ENCODE peak calls at places on chromosomes 7 and 10, in seven cellular contexts. One of them, this sample, is unnamed.
A peak's percentile ranks its signal among the peaks of the same experiment; 100 is the strongest.

GRCh38 chr10:33005322-33006282 is 47.6 kb upstream of the ITGB1 start:
- DNase-seq in BJ: peak; percentile 86
- DNase-seq in A673: peak; percentile 85
- DNase-seq in AG10803: peak; percentile 97
- DNase-seq in foreskin fibroblast: peak; percentile 98
- DNase-seq in MM.1S: no peak
- DNase-seq in ovary: peak; percentile 76
- DNase-seq in this sample: peak; percentile 99

GRCh38 chr10:33381897-33382578 is 47.6 kb upstream of the NRP1 start:
- DNase-seq in foreskin fibroblast: peak; percentile 98
- DNase-seq in MM.1S: no peak
- DNase-seq in AG10803: peak; percentile 100
- DNase-seq in ovary: no peak
- DNase-seq in BJ: peak; percentile 99
- DNase-seq in A673: no peak
- DNase-seq in this sample: peak; percentile 80

GRCh38 chr7:27167170-27167505 is 1.8 kb upstream of the HOXA9 start:
- DNase-seq in foreskin fibroblast: peak; percentile 87
- DNase-seq in BJ: no peak
- DNase-seq in AG10803: peak; percentile 87
- DNase-seq in MM.1S: no peak
- DNase-seq in ovary: no peak
- DNase-seq in A673: no peak
- DNase-seq in this sample: no peak

GRCh38 chr10:97508342-97508741 is 9.6 kb downstream of the UBTD1 start:
- DNase-seq in ovary: no peak
- DNase-seq in foreskin fibroblast: peak; percentile 80
- DNase-seq in BJ: no peak
- DNase-seq in A673: no peak
- DNase-seq in MM.1S: no peak
- DNase-seq in AG10803: peak; percentile 54
- DNase-seq in this sample: peak; percentile 74

GRCh38 chr7:31550432-31550831 is 36.5 kb downstream of the ITPRID1 start:
- DNase-seq in BJ: no peak
- DNase-seq in foreskin fibroblast: no peak
- DNase-seq in ovary: no peak
- DNase-seq in A673: no peak
- DNase-seq in AG10803: no peak
- DNase-seq in MM.1S: no peak
- DNase-seq in this sample: no peak

GRCh38 chr7:55239406-55239805 is 125.7 kb upstream of the LANCL2 start:
- DNase-seq in foreskin fibroblast: no peak
- DNase-seq in AG10803: no peak
- DNase-seq in ovary: no peak
- DNase-seq in A673: no peak
- DNase-seq in MM.1S: no peak
- DNase-seq in BJ: no peak
- DNase-seq in this sample: no peak

GRCh38 chr10:70693619-70694286 is 21.4 kb downstream of the ADAMTS14 start:
- DNase-seq in A673: no peak
- DNase-seq in MM.1S: no peak
- DNase-seq in AG10803: peak; percentile 99
- DNase-seq in foreskin fibroblast: peak; percentile 98
- DNase-seq in ovary: no peak
- DNase-seq in BJ: peak; percentile 89
- DNase-seq in this sample: peak; percentile 72

GRCh38 chr10:124748953-124749645 is 4.9 kb upstream of the FAM53B start:
- DNase-seq in ovary: no peak
- DNase-seq in AG10803: no peak
- DNase-seq in MM.1S: peak; percentile 53
- DNase-seq in A673: no peak
- DNase-seq in foreskin fibroblast: no peak
- DNase-seq in BJ: no peak
- DNase-seq in this sample: no peak

GRCh38 chr7:44678468-44679179 is 70.0 kb upstream of the ZMIZ2 start:
- DNase-seq in ovary: no peak
- DNase-seq in foreskin fibroblast: peak; percentile 88
- DNase-seq in BJ: peak; percentile 66
- DNase-seq in MM.1S: no peak
- DNase-seq in AG10803: peak; percentile 95
- DNase-seq in A673: no peak
- DNase-seq in this sample: peak; percentile 84

GRCh38 chr7:87317691-87318245 is 27.7 kb upstream of the CROT start:
- DNase-seq in BJ: no peak
- DNase-seq in MM.1S: no peak
- DNase-seq in A673: no peak
- DNase-seq in AG10803: no peak
- DNase-seq in foreskin fibroblast: no peak
- DNase-seq in ovary: no peak
- DNase-seq in this sample: no peak

GRCh38 chr10:44993226-44993921 is 7.3 kb upstream of the ZNF22 start:
- DNase-seq in AG10803: no peak
- DNase-seq in ovary: peak; percentile 37
- DNase-seq in BJ: no peak
- DNase-seq in MM.1S: no peak
- DNase-seq in A673: no peak
- DNase-seq in foreskin fibroblast: no peak
- DNase-seq in this sample: no peak

GRCh38 chr7:67267914-67268313 is 271.3 kb downstream of the TYW1 start:
- DNase-seq in ovary: no peak
- DNase-seq in foreskin fibroblast: no peak
- DNase-seq in MM.1S: no peak
- DNase-seq in A673: no peak
- DNase-seq in BJ: no peak
- DNase-seq in AG10803: no peak
- DNase-seq in this sample: no peak

GRCh38 chr10:126170367-126170766 is 217.9 kb downstream of the ADAM12 start:
- DNase-seq in BJ: no peak
- DNase-seq in ovary: no peak
- DNase-seq in AG10803: no peak
- DNase-seq in foreskin fibroblast: no peak
- DNase-seq in MM.1S: no peak
- DNase-seq in A673: no peak
- DNase-seq in this sample: no peak

GRCh38 chr7:134470864-134471263 is 12.0 kb upstream of the AKR1B1 start:
- DNase-seq in BJ: no peak
- DNase-seq in A673: no peak
- DNase-seq in foreskin fibroblast: peak; percentile 77
- DNase-seq in AG10803: peak; percentile 47
- DNase-seq in ovary: no peak
- DNase-seq in MM.1S: no peak
- DNase-seq in this sample: peak; percentile 35

GRCh38 chr7:38411404-38411803 is 138.0 kb upstream of the TARP start:
- DNase-seq in MM.1S: peak; percentile 30
- DNase-seq in AG10803: peak; percentile 2
- DNase-seq in A673: peak; percentile 51
- DNase-seq in ovary: no peak
- DNase-seq in BJ: no peak
- DNase-seq in foreskin fibroblast: peak; percentile 9
- DNase-seq in this sample: peak; percentile 12

GRCh38 chr7:102410123-102410522 is 14.0 kb downstream of the PRKRIP1 start:
- DNase-seq in BJ: no peak
- DNase-seq in foreskin fibroblast: no peak
- DNase-seq in MM.1S: no peak
- DNase-seq in A673: no peak
- DNase-seq in AG10803: no peak
- DNase-seq in ovary: no peak
- DNase-seq in this sample: no peak

GRCh38 chr7:118184392-118184899 is 482 bp downstream of the LSM8 start:
- DNase-seq in AG10803: no peak
- DNase-seq in MM.1S: peak; percentile 29
- DNase-seq in ovary: no peak
- DNase-seq in BJ: peak; percentile 4
- DNase-seq in foreskin fibroblast: no peak
- DNase-seq in A673: no peak
- DNase-seq in this sample: peak; percentile 12

GRCh38 chr7:142485617-142486226 is 227.9 kb upstream of the PRSS58 start:
- DNase-seq in A673: no peak
- DNase-seq in ovary: no peak
- DNase-seq in foreskin fibroblast: no peak
- DNase-seq in MM.1S: peak; percentile 56
- DNase-seq in BJ: no peak
- DNase-seq in AG10803: no peak
- DNase-seq in this sample: peak; percentile 28

GRCh38 chr7:142482899-142483658 is 225.2 kb upstream of the PRSS58 start:
- DNase-seq in BJ: no peak
- DNase-seq in foreskin fibroblast: peak; percentile 86
- DNase-seq in ovary: no peak
- DNase-seq in MM.1S: peak; percentile 87
- DNase-seq in AG10803: peak; percentile 51
- DNase-seq in A673: peak; percentile 50
- DNase-seq in this sample: peak; percentile 58

GRCh38 chr7:142483659-142484317 is 225.9 kb upstream of the PRSS58 start:
- DNase-seq in ovary: no peak
- DNase-seq in MM.1S: no peak
- DNase-seq in AG10803: no peak
- DNase-seq in BJ: no peak
- DNase-seq in foreskin fibroblast: no peak
- DNase-seq in A673: no peak
- DNase-seq in this sample: no peak

GRCh38 chr7:142478479-142479220 is 220.8 kb upstream of the PRSS58 start:
- DNase-seq in ovary: no peak
- DNase-seq in A673: peak; percentile 74
- DNase-seq in AG10803: peak; percentile 68
- DNase-seq in foreskin fibroblast: peak; percentile 87
- DNase-seq in MM.1S: peak; percentile 76
- DNase-seq in BJ: no peak
- DNase-seq in this sample: peak; percentile 65

DNA sequence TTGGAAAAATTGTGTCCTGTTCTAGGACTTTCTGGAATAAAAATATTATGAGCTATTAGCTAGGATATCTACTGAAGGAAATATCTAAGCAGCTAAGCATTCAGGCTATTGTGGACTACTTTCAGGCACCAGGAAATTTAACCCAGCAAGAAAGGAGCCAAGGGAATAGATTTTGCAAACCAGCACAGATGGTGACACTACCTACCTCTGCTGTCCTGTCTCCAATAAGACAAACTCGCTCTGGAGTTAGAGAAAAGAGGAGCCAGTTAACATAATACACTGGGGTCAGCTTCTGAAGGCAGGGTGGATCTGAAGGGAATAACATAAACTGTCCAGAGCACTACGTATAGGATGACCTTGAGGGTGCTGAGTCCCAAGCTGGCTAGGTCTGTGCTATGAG is 223.7 kb upstream of the PRSS58 start:
- DNase-seq in MM.1S: peak; percentile 38
- DNase-seq in A673: no peak
- DNase-seq in BJ: no peak
- DNase-seq in foreskin fibroblast: peak; percentile 69
- DNase-seq in AG10803: peak; percentile 49
- DNase-seq in ovary: no peak
- DNase-seq in this sample: peak; percentile 31
- TF ChIP-seq CTCF in MM.1S: peak; percentile 38
- TF ChIP-seq CTCF in A673: peak; percentile 22
- TF ChIP-seq CTCF in BJ: peak; percentile 64
- TF ChIP-seq CTCF in foreskin fibroblast: peak; percentile 55
- TF ChIP-seq CTCF in AG10803: peak; percentile 61
- TF ChIP-seq CTCF in ovary: no peak
- TF ChIP-seq CTCF in this sample: peak; percentile 41

DNA sequence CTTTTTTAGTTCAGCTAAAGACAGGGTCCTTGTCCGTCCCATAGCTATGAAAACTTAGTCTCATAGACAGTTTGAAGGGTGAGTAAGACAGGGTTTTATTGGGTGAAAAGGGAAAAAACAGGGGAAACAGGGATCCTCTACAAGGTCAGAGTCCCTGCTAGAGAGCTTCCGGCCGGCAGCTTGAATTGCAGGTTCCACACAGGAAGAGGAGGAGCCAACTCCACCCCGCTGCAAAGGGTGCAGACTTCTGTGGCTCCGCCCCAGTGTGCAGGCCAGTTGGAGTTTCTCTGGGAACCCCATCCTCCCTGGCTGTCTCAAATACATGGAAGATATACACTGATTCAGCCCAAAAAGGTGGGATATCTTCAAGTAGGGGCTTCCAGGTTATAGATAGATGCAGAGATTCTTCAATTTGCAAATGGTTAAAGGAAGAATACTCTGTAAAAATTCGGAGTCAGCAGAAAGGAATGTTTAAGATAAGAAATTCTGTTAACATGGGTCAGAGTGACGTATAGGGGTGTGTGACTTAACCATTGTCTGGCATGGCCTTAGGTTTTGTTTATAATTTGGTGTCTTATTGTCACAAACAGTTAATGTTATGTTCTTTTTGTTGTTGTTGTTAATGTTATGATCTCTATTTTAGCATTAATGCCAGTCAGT is 34.6 kb upstream of the HECW1 start:
- DNase-seq in BJ: no peak
- DNase-seq in foreskin fibroblast: peak; percentile 24
- DNase-seq in A673: peak; percentile 27
- DNase-seq in MM.1S: no peak
- DNase-seq in ovary: no peak
- DNase-seq in AG10803: no peak
- DNase-seq in this sample: peak; percentile 21
- H3K4me3 ChIP-seq in BJ: no peak overlapping the region
- H3K4me3 ChIP-seq in foreskin fibroblast: no peak overlapping the region
- H3K4me3 ChIP-seq in A673: no peak overlapping the region
- H3K4me3 ChIP-seq in MM.1S: no peak overlapping the region
- H3K4me3 ChIP-seq in ovary: no peak overlapping the region
- H3K4me3 ChIP-seq in AG10803: no peak overlapping the region
- H3K4me3 ChIP-seq in this sample: no peak overlapping the region

GRCh38 chr10:115417585-115418265 is 324.6 kb downstream of the ATRNL1 start:
- DNase-seq in ovary: no peak
- DNase-seq in AG10803: peak; percentile 6
- DNase-seq in A673: peak; percentile 74
- DNase-seq in BJ: peak; percentile 1
- DNase-seq in MM.1S: peak; percentile 68
- DNase-seq in foreskin fibroblast: peak; percentile 79
- DNase-seq in this sample: peak; percentile 38
- TF ChIP-seq CTCF in ovary: no peak
- TF ChIP-seq CTCF in AG10803: peak; percentile 45
- TF ChIP-seq CTCF in A673: peak; percentile 73
- TF ChIP-seq CTCF in BJ: peak; percentile 74
- TF ChIP-seq CTCF in MM.1S: peak; percentile 86
- TF ChIP-seq CTCF in foreskin fibroblast: peak; percentile 87
- TF ChIP-seq CTCF in this sample: peak; percentile 36

GRCh38 chr7:103810112-103810744 is 179.2 kb downstream of the RELN start:
- DNase-seq in foreskin fibroblast: no peak
- DNase-seq in AG10803: no peak
- DNase-seq in BJ: no peak
- DNase-seq in A673: peak; percentile 3
- DNase-seq in MM.1S: no peak
- DNase-seq in ovary: no peak
- DNase-seq in this sample: peak; percentile 11

GRCh38 chr7:103811315-103811714 is 178.1 kb downstream of the RELN start:
- DNase-seq in AG10803: no peak
- DNase-seq in BJ: no peak
- DNase-seq in foreskin fibroblast: no peak
- DNase-seq in MM.1S: no peak
- DNase-seq in ovary: no peak
- DNase-seq in A673: no peak
- DNase-seq in this sample: no peak

GRCh38 chr7:103809229-103809994 is 180.0 kb downstream of the RELN start:
- DNase-seq in MM.1S: no peak
- DNase-seq in foreskin fibroblast: no peak
- DNase-seq in A673: peak; percentile 26
- DNase-seq in ovary: no peak
- DNase-seq in AG10803: no peak
- DNase-seq in BJ: no peak
- DNase-seq in this sample: no peak

GRCh38 chr7:103813970-103814369 is 175.5 kb downstream of the RELN start:
- DNase-seq in ovary: no peak
- DNase-seq in BJ: no peak
- DNase-seq in MM.1S: no peak
- DNase-seq in AG10803: no peak
- DNase-seq in foreskin fibroblast: no peak
- DNase-seq in A673: no peak
- DNase-seq in this sample: no peak

GRCh38 chr7:103811997-103812396 is 177.5 kb downstream of the RELN start:
- DNase-seq in ovary: no peak
- DNase-seq in AG10803: no peak
- DNase-seq in MM.1S: peak; percentile 36
- DNase-seq in A673: no peak
- DNase-seq in BJ: no peak
- DNase-seq in foreskin fibroblast: no peak
- DNase-seq in this sample: no peak
- H3K4me3 ChIP-seq in ovary: no peak overlapping the region
- H3K4me3 ChIP-seq in AG10803: no peak overlapping the region
- H3K4me3 ChIP-seq in MM.1S: no peak overlapping the region
- H3K4me3 ChIP-seq in A673: no peak overlapping the region
- H3K4me3 ChIP-seq in BJ: no peak overlapping the region
- H3K4me3 ChIP-seq in foreskin fibroblast: no peak overlapping the region
- H3K4me3 ChIP-seq in this sample: no peak overlapping the region

This sample was measured in cardiac fibroblast.